ENCODE peak calls at places on chromosomes 1 and 21, in six cellular contexts. C is cardiac fibroblast, R is activated B cell treated with CpG ODN at 0.5 μM for 24 hours, X is adipocyte, P is fibroblast of the aortic adventitia, L is cardiac muscle cell. T is an unnamed sample.

GRCh38 chr1:85342177-85342576 is 65.7 kb upstream of the BCL10 start:
- DNase-seq in C (peak), R (no peak), X (no peak), P (peak), L (no peak), T (no peak)

GRCh38 chr1:84834419-84835064 is 58.5 kb downstream of the LPAR3 start:
- DNase-seq in C (peak), R (no peak), X (peak), P (peak), L (no peak), T (peak)

GRCh38 chr1:3426956-3427535 is 27.4 kb upstream of the ARHGEF16 start:
- DNase-seq in C (no peak), R (no peak), X (no peak), P (no peak), L (no peak), T (no peak)

GRCh38 chr1:151060241-151061011 is at the start of gene MLLT11:
- DNase-seq in C (peak), R (no peak), X (peak), P (peak), L (peak), T (peak)

GRCh38 chr1:184222561-184223157 is 164.2 kb upstream of the C1orf21 start:
- DNase-seq in C (peak), R (no peak), X (peak), P (peak), L (peak), T (peak)

GRCh38 chr21:16287060-16287459 is 557.3 kb downstream of the USP25 start:
- DNase-seq in C (no peak), R (no peak), X (no peak), P (no peak), L (no peak), T (no peak)

GRCh38 chr1:39642796-39643195 is 3.4 kb upstream of the HEYL start:
- DNase-seq in C (peak), R (no peak), X (peak), P (no peak), L (no peak), T (peak)

GRCh38 chr1:197838836-197839235 is 63.6 kb upstream of the DENND1B start:
- DNase-seq in C (peak), R (no peak), X (peak), P (peak), L (no peak), T (peak)

GRCh38 chr1:111372336-111372965 is 55.1 kb downstream of the OVGP1 start:
- DNase-seq in C (no peak), R (no peak), X (no peak), P (no peak), L (no peak), T (no peak)

GRCh38 chr1:9719978-9720722 is 68.6 kb downstream of the PIK3CD start:
- DNase-seq in C (no peak), R (no peak), X (no peak), P (no peak), L (no peak), T (no peak)